ENCODE peak calls at places on chromosomes 5 and 9, in nine cellular contexts. E is cardiac muscle cell, J is neuronal stem cell, V is GM23248, P is heart left ventricle, A is osteoblast, Y is GM12864, F is brain microvascular endothelial cell, X is prostate gland. N is an unnamed sample.

GRCh38 chr5:101068298-101068697 is 165.2 kb upstream of the ST8SIA4 start:
- DNase-seq in Y (no peak), X (no peak), E (no peak), A (no peak), V (no peak), F (no peak), J (no peak), P (no peak), N (no peak)

GRCh38 chr9:69861011-69861410 is 40.4 kb downstream of the CFAP95 start:
- DNase-seq in A (no peak), X (no peak), P (no peak), E (no peak), Y (no peak), J (no peak), V (no peak), F (no peak), N (peak; percentile 69)

GRCh38 chr5:163244451-163244987 is 192.9 kb upstream of the CCNG1 start:
- DNase-seq in E (no peak), X (no peak), F (no peak), P (no peak), Y (no peak), A (no peak), V (no peak), J (no peak), N (no peak)

GRCh38 chr5:139711067-139711851 is 63.1 kb downstream of the CXXC5 start:
- DNase-seq in Y (no peak), J (peak; percentile 73), X (no peak), P (no peak), A (peak; percentile 92), F (no peak), E (peak; percentile 77), V (peak; percentile 82), N (no peak)

GRCh38 chr5:147956842-147957223 is 50.5 kb upstream of the C5orf46 start:
- DNase-seq in P (no peak), E (no peak), Y (no peak), J (no peak), A (no peak), F (no peak), V (no peak), X (no peak), N (peak; percentile 94)

GRCh38 chr9:108057421-108058136 is 568.0 kb upstream of the KLF4 start:
- DNase-seq in A (peak; percentile 82), V (peak; percentile 97), E (no peak), X (peak; percentile 76), Y (no peak), F (peak; percentile 94), P (no peak), J (no peak), N (peak; percentile 96)

GRCh38 chr9:113649855-113650206 is 186.3 kb downstream of the RGS3 start:
- DNase-seq in F (no peak), P (no peak), E (no peak), Y (no peak), X (no peak), J (no peak), A (no peak), V (no peak), N (no peak)

GRCh38 chr9:134316444-134317160 is 9.7 kb upstream of the RXRA start:
- DNase-seq in X (no peak), P (peak; percentile 67), E (peak; percentile 78), V (peak; percentile 67), A (peak; percentile 94), J (no peak), F (no peak), Y (no peak), N (no peak)

GRCh38 chr9:93599571-93600403 is 23.4 kb downstream of the PHF2 start:
- DNase-seq in V (no peak), X (no peak), F (no peak), J (no peak), Y (no peak), P (no peak), A (no peak), E (no peak), N (no peak)

GRCh38 chr5:15704397-15704947 is 204.5 kb downstream of the FBXL7 start:
- DNase-seq in X (no peak), V (peak; percentile 75), P (no peak), F (no peak), A (peak; percentile 14), Y (no peak), E (peak; percentile 24), J (no peak), N (no peak)

GRCh38 chr5:142756576-142756975 is 13.6 kb upstream of the ARHGAP26 start:
- DNase-seq in X (no peak), Y (no peak), V (no peak), E (no peak), F (no peak), J (no peak), A (no peak), P (no peak), N (no peak)

GRCh38 chr9:22136446-22137140 is 127.5 kb upstream of the CDKN2B start:
- DNase-seq in Y (no peak), P (no peak), F (peak; percentile 93), E (no peak), J (no peak), V (peak; percentile 92), A (peak; percentile 38), X (no peak), N (peak; percentile 70)

GRCh38 chr5:125525356-125525755 is 778.9 kb upstream of the ZNF608 start:
- DNase-seq in A (peak; percentile 29), X (no peak), V (no peak), F (no peak), J (no peak), P (no peak), E (no peak), Y (no peak), N (peak; percentile 61)

GRCh38 chr5:128498844-128499455 is 39.1 kb downstream of the FBN2 start:
- DNase-seq in X (peak; percentile 45), Y (no peak), F (peak; percentile 53), A (peak; percentile 88), J (no peak), P (no peak), V (peak; percentile 80), E (peak; percentile 64), N (peak; percentile 53)

GRCh38 chr9:14119694-14120514 is 194.0 kb downstream of the NFIB start:
- DNase-seq in P (no peak), X (no peak), Y (no peak), E (no peak), F (no peak), V (peak; percentile 68), A (peak; percentile 35), J (no peak), N (peak; percentile 89)

GRCh38 chr9:105076729-105077128 is 148.8 kb upstream of the ABCA1 start:
- DNase-seq in X (no peak), F (no peak), E (no peak), J (no peak), V (no peak), Y (no peak), P (no peak), A (no peak), N (no peak)

GRCh38 chr9:82412586-82412985 is 424.0 kb downstream of the SPATA31D1 start:
- DNase-seq in E (no peak), A (no peak), Y (no peak), J (no peak), F (no peak), X (no peak), V (peak; percentile 48), P (no peak), N (peak; percentile 84)

DNA sequence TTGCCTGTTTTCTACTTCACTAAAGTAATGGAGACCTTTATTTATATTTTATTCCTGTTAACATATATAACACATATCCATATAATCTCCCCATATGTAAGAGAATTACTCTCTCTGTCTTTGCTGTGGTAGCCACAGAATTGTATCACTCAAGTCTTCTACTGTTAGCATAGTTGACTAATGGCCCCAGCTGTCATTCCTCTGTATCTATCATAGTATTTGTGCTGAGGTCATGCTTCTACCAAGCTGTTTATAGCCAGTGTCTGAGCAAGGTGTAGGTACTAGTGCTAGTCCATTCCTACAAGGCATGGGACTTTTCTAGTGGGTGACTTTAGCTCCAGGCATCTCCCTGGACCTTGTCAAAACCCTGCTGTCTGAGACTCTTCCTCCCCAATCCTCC is 244.1 kb downstream of the KIAA0825 start:
- DNase-seq in P (no peak), Y (no peak), F (no peak), X (no peak), V (no peak), A (no peak), J (no peak), E (no peak), N (no peak)
- H3K4me3 ChIP-seq in P (no peak overlapping the region), Y (no peak overlapping the region), F (no peak overlapping the region), X (no peak overlapping the region), V (no peak overlapping the region), A (no peak overlapping the region), J (no peak overlapping the region), E (no peak overlapping the region), N (no peak overlapping the region)

GRCh38 chr5:151214614-151215545 is 9.0 kb downstream of the CCDC69 start:
- DNase-seq in A (no peak), J (no peak), F (no peak), X (no peak), E (no peak), P (no peak), V (no peak), Y (peak; percentile 95), N (peak; percentile 74)
- H3K4me3 ChIP-seq in A (no peak overlapping the region), J (no peak overlapping the region), F (no peak overlapping the region), X (no peak overlapping the region), E (no peak overlapping the region), P (no peak overlapping the region), V (no peak overlapping the region), Y (peak overlapping the region; percentile 46), N (no peak overlapping the region)

DNA sequence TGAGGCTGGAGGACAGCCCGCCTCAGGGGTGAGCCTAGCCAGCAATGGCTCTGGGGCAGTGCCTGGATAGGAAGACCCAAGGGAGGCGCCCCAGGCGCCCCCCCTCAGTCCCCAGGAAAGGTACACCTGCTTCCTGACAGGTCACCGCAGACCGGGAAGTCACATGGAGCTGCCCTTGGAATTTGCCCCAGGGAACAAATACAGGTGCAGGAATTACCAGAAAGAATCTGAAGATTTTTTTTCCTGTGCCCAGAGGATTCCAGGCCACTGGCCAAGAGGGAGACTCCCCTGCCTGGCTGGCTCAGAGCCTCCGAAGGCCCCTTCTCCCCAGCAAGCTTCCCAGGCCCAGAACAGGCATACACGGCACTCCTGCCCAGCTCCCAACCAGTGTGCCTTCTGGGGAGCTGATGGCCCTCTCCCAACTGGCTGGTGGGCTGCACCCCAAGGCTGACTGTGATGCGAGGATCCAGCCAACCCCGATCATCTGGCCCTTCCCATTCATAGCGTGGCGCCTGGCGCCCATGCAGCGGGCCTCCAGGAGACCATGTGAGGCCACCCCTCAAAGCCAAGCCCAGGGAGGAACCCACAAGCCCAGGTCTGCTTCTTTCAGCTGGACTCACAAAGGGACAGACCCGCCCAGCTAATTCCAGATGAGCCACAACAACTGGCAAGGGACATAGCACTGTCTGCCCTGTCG is 2.3 kb downstream of the TPRN start:
- DNase-seq in J (no peak), E (no peak), Y (no peak), V (peak; percentile 38), P (no peak), X (no peak), F (no peak), A (no peak), N (peak; percentile 30)
- H3K4me3 ChIP-seq in J (no peak overlapping the region), E (no peak overlapping the region), Y (no peak overlapping the region), V (peak overlapping the region; percentile 66), P (no peak overlapping the region), X (no peak overlapping the region), F (no peak overlapping the region), A (peak overlapping the region; percentile 70), N (no peak overlapping the region)

DNA sequence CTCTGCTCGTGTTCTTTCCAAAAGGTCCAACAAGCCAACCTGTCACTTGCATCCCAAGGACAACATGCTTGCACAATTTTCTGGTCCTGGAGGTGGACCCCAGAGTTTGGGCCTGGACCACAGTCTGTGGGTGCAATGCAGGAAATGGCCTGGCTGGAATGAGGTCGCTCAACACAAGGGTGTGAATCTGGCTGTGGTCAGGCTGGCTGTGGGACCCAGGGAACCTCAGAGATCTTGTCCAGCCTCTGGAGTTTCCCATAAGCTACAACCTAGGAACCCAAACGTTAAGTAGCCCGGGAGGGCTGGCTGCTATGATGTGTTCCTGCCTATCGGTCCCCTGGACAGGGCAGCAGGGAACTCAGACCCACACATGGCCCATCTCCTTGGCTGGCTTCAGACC is 15.4 kb downstream of the TBC1D9B start:
- DNase-seq in X (no peak), V (no peak), J (no peak), A (peak; percentile 84), E (no peak), P (no peak), Y (no peak), F (no peak), N (no peak)
- H3K4me3 ChIP-seq in X (no peak overlapping the region), V (no peak overlapping the region), J (no peak overlapping the region), A (no peak overlapping the region), E (no peak overlapping the region), P (no peak overlapping the region), Y (no peak overlapping the region), F (no peak overlapping the region), N (no peak overlapping the region)